ENCODE peak calls at places on chromosomes 12 and 14, in five cellular contexts. P is lower lobe of right lung, H is suprapubic skin, N is tibial nerve, J is ovary. E is an unnamed sample. For H3K27me3, the result is how much of the 10 kb centered on the place peaks cover.

GRCh38 chr12:103470664-103471063 is 25.1 kb downstream of the C12orf42 start:
- DNase-seq in N (no peak), H (no peak), J (no peak), P (no peak), E (no peak)

GRCh38 chr14:35220920-35221319 is 71.3 kb upstream of the PSMA6 start:
- DNase-seq in N (no peak), P (no peak), J (no peak), H (no peak), E (no peak)

GRCh38 chr12:127284870-127285431 is 982.0 kb upstream of the TMEM132C start:
- DNase-seq in H (no peak), J (no peak), N (no peak), P (no peak), E (no peak)

GRCh38 chr12:130485291-130486145 is 147.8 kb downstream of the PIWIL1 start:
- DNase-seq in H (no peak), N (no peak), P (no peak), J (no peak), E (no peak)

GRCh38 chr14:58731465-58732330 is 93.9 kb downstream of the DACT1 start:
- DNase-seq in P (no peak), H (no peak), N (no peak), J (no peak), E (no peak)

GRCh38 chr12:77594386-77594785 is 236.3 kb upstream of the NAV3 start:
- DNase-seq in N (no peak), J (no peak), P (no peak), H (no peak), E (no peak)

GRCh38 chr12:124361074-124361965 is 66.4 kb downstream of the RFLNA start:
- DNase-seq in P (no peak), N (no peak), H (no peak), J (no peak), E (no peak)

GRCh38 chr14:74213907-74214803 is 25.1 kb upstream of the VSX2 start:
- DNase-seq in P (no peak), H (no peak), J (no peak), N (no peak), E (no peak)

GRCh38 chr12:56431850-56432249 is 17.4 kb downstream of the TIMELESS start:
- DNase-seq in N (no peak), H (no peak), P (no peak), J (no peak), E (no peak)

GRCh38 chr14:70525691-70526090 is 9.1 kb downstream of the ADAM20 start:
- DNase-seq in H (no peak), J (no peak), P (no peak), N (no peak), E (no peak)

GRCh38 chr12:132986001-132986884 is at the start of gene ZNF26:
- DNase-seq in N (peak), H (peak), P (peak), J (peak), E (peak)
- H3K27me3 ChIP-seq in N (under half), H (under half), P (under half), J (under half), E (under half)

GRCh38 chr12:213527-213932 is 427 bp downstream of the SLC6A12 start:
- DNase-seq in H (no peak), N (no peak), P (no peak), J (no peak), E (no peak)
- H3K27me3 ChIP-seq in H (under half), N (under half), P (under half), J (under half), E (under half)

GRCh38 chr12:105483691-105484090 is 153.2 kb downstream of the C12orf75 start:
- DNase-seq in N (no peak), J (no peak), P (no peak), H (no peak), E (no peak)
- H3K27me3 ChIP-seq in N (under half), J (under half), P (under half), H (under half), E (under half)

GRCh38 chr14:23386999-23387398 is 10.2 kb downstream of the CMTM5 start:
- DNase-seq in J (no peak), H (no peak), P (no peak), N (no peak), E (no peak)
- H3K27me3 ChIP-seq in J (under half), H (under half), P (under half), N (under half), E (under half)

GRCh38 chr12:132379576-132379975 is 50.2 kb upstream of the GALNT9 start:
- DNase-seq in N (no peak), P (no peak), J (no peak), H (no peak), E (no peak)
- H3K27me3 ChIP-seq in N (under half), P (under half), J (under half), H (half or more), E (under half)

GRCh38 chr12:51863921-51864700 is 15.6 kb upstream of the FIGNL2 start:
- DNase-seq in N (no peak), P (no peak), H (no peak), J (no peak), E (no peak)

GRCh38 chr12:51864701-51865469 is 16.4 kb upstream of the FIGNL2 start:
- DNase-seq in P (no peak), N (no peak), J (no peak), H (no peak), E (no peak)

GRCh38 chr12:51865757-51866270 is 17.3 kb upstream of the FIGNL2 start:
- DNase-seq in N (no peak), P (peak), H (no peak), J (no peak), E (no peak)

GRCh38 chr12:51866324-51866723 is 17.8 kb upstream of the FIGNL2 start:
- DNase-seq in J (no peak), N (no peak), P (peak), H (no peak), E (no peak)

DNA sequence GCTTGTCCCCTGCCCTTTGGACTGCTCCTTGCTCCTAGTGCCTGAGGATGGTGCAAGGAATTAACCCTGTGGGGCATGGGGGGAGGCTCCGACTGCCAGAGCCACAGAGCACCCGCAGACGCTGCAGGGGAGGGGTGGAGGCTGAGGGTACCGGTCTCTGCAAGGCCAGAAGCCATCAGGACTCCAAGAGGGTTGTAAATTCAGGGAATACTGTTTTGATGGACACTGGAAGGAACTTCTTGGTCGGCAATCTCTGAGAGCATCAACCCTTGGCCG is 16.9 kb upstream of the FIGNL2 start:
- DNase-seq in J (no peak), N (no peak), P (no peak), H (no peak), E (no peak)
- H3K27me3 ChIP-seq in J (under half), N (under half), P (half or more), H (under half), E (under half)

GRCh38 chr14:103286968-103287850 is 46.8 kb upstream of the EIF5 start:
- DNase-seq in N (no peak), P (no peak), J (no peak), H (no peak), E (no peak)
- H3K27me3 ChIP-seq in N (under half), P (under half), J (under half), H (under half), E (under half)

GRCh38 chr12:5872745-5873144 is 72.3 kb downstream of the ANO2 start:
- DNase-seq in H (no peak), P (no peak), J (no peak), N (no peak), E (no peak)

GRCh38 chr12:5871741-5872140 is 73.3 kb downstream of the ANO2 start:
- DNase-seq in J (no peak), P (no peak), N (no peak), H (no peak), E (no peak)

GRCh38 chr12:5868585-5869295 is 76.3 kb downstream of the ANO2 start:
- DNase-seq in H (no peak), P (no peak), J (no peak), N (no peak), E (no peak)

GRCh38 chr12:5873341-5873919 is 71.6 kb downstream of the ANO2 start:
- DNase-seq in N (no peak), P (no peak), J (no peak), H (no peak), E (no peak)

GRCh38 chr12:5870183-5870582 is 74.9 kb downstream of the ANO2 start:
- DNase-seq in P (no peak), N (no peak), H (no peak), J (no peak), E (no peak)
- H3K27me3 ChIP-seq in P (under half), N (under half), H (under half), J (under half), E (under half)

GRCh38 chr14:56797003-56797568 is 13.2 kb downstream of the OTX2 start:
- DNase-seq in N (no peak), J (no peak), P (no peak), H (no peak), E (no peak)
- H3K27me3 ChIP-seq in N (under half), J (under half), P (half or more), H (half or more), E (half or more)

E was measured in effector memory CD4-positive, alpha-beta T cell.